ENCODE peak calls at places on chromosomes 1 and 21, in eight cellular contexts. One of them, this sample, is unnamed.

GRCh38 chr1:7491089-7491817 is 279.8 kb upstream of the VAMP3 start:
- DNase-seq in mesothelial cell of epicardium: no peak
- DNase-seq in substantia nigra: no peak
- DNase-seq in NCI-H2029: peak; percentile 87
- DNase-seq in colonic mucosa: peak; percentile 39
- DNase-seq in AG04450: no peak
- DNase-seq in mammary epithelial cell: no peak
- DNase-seq in C1 segment of cervical spinal cord: no peak
- DNase-seq in this sample: no peak

GRCh38 chr1:100463809-100464424 is 74.0 kb upstream of the GPR88 start:
- DNase-seq in mesothelial cell of epicardium: peak; percentile 45
- DNase-seq in substantia nigra: no peak
- DNase-seq in NCI-H2029: peak; percentile 37
- DNase-seq in colonic mucosa: peak; percentile 45
- DNase-seq in AG04450: no peak
- DNase-seq in mammary epithelial cell: peak; percentile 42
- DNase-seq in C1 segment of cervical spinal cord: peak; percentile 29
- DNase-seq in this sample: peak; percentile 42

GRCh38 chr1:11316701-11317100 is 43.7 kb downstream of the UBIAD1 start:
- DNase-seq in mesothelial cell of epicardium: no peak
- DNase-seq in substantia nigra: no peak
- DNase-seq in NCI-H2029: no peak
- DNase-seq in colonic mucosa: no peak
- DNase-seq in AG04450: no peak
- DNase-seq in mammary epithelial cell: peak; percentile 80
- DNase-seq in C1 segment of cervical spinal cord: no peak
- DNase-seq in this sample: peak; percentile 63

GRCh38 chr1:145967288-145967687 is 2.8 kb downstream of the POLR3GL start:
- DNase-seq in mesothelial cell of epicardium: no peak
- DNase-seq in substantia nigra: no peak
- DNase-seq in NCI-H2029: no peak
- DNase-seq in colonic mucosa: no peak
- DNase-seq in AG04450: no peak
- DNase-seq in mammary epithelial cell: no peak
- DNase-seq in C1 segment of cervical spinal cord: no peak
- DNase-seq in this sample: no peak

GRCh38 chr21:38987551-38988210 is 182.0 kb downstream of the ETS2 start:
- DNase-seq in mesothelial cell of epicardium: no peak
- DNase-seq in substantia nigra: no peak
- DNase-seq in NCI-H2029: peak; percentile 63
- DNase-seq in colonic mucosa: no peak
- DNase-seq in AG04450: no peak
- DNase-seq in mammary epithelial cell: no peak
- DNase-seq in C1 segment of cervical spinal cord: no peak
- DNase-seq in this sample: no peak

GRCh38 chr1:220655509-220655908 is 34.7 kb upstream of the C1orf115 start:
- DNase-seq in mesothelial cell of epicardium: no peak
- DNase-seq in substantia nigra: no peak
- DNase-seq in NCI-H2029: no peak
- DNase-seq in colonic mucosa: no peak
- DNase-seq in AG04450: no peak
- DNase-seq in mammary epithelial cell: no peak
- DNase-seq in C1 segment of cervical spinal cord: no peak
- DNase-seq in this sample: no peak

GRCh38 chr21:26115346-26115745 is 55.2 kb downstream of the APP start:
- DNase-seq in mesothelial cell of epicardium: no peak
- DNase-seq in substantia nigra: no peak
- DNase-seq in NCI-H2029: peak; percentile 96
- DNase-seq in colonic mucosa: no peak
- DNase-seq in AG04450: no peak
- DNase-seq in mammary epithelial cell: peak; percentile 69
- DNase-seq in C1 segment of cervical spinal cord: no peak
- DNase-seq in this sample: no peak

GRCh38 chr1:183648042-183648441 is 5.1 kb downstream of the APOBEC4 start:
- DNase-seq in mesothelial cell of epicardium: no peak
- DNase-seq in substantia nigra: no peak
- DNase-seq in NCI-H2029: no peak
- DNase-seq in colonic mucosa: no peak
- DNase-seq in AG04450: no peak
- DNase-seq in mammary epithelial cell: no peak
- DNase-seq in C1 segment of cervical spinal cord: no peak
- DNase-seq in this sample: no peak

GRCh38 chr1:109617291-109617801 is 2.1 kb downstream of the GNAT2 start:
- DNase-seq in mesothelial cell of epicardium: no peak
- DNase-seq in substantia nigra: no peak
- DNase-seq in NCI-H2029: no peak
- DNase-seq in colonic mucosa: no peak
- DNase-seq in AG04450: peak; percentile 81
- DNase-seq in mammary epithelial cell: peak; percentile 90
- DNase-seq in C1 segment of cervical spinal cord: no peak
- DNase-seq in this sample: no peak

GRCh38 chr1:178944729-178945128 is 73.9 kb upstream of the ANGPTL1 start:
- DNase-seq in mesothelial cell of epicardium: no peak
- DNase-seq in substantia nigra: no peak
- DNase-seq in NCI-H2029: no peak
- DNase-seq in colonic mucosa: peak; percentile 6
- DNase-seq in AG04450: no peak
- DNase-seq in mammary epithelial cell: no peak
- DNase-seq in C1 segment of cervical spinal cord: no peak
- DNase-seq in this sample: no peak

GRCh38 chr1:200967693-200968468 is 55.6 kb downstream of the KIF21B start:
- DNase-seq in mesothelial cell of epicardium: no peak
- DNase-seq in substantia nigra: no peak
- DNase-seq in NCI-H2029: no peak
- DNase-seq in colonic mucosa: no peak
- DNase-seq in AG04450: no peak
- DNase-seq in mammary epithelial cell: no peak
- DNase-seq in C1 segment of cervical spinal cord: no peak
- DNase-seq in this sample: no peak

GRCh38 chr1:192573499-192573898 is 2.1 kb upstream of the RGS1 start:
- DNase-seq in mesothelial cell of epicardium: no peak
- DNase-seq in substantia nigra: no peak
- DNase-seq in NCI-H2029: no peak
- DNase-seq in colonic mucosa: no peak
- DNase-seq in AG04450: no peak
- DNase-seq in mammary epithelial cell: no peak
- DNase-seq in C1 segment of cervical spinal cord: no peak
- DNase-seq in this sample: no peak

GRCh38 chr1:101290922-101291561 is 54.2 kb downstream of the S1PR1 start:
- DNase-seq in mesothelial cell of epicardium: no peak
- DNase-seq in substantia nigra: no peak
- DNase-seq in NCI-H2029: no peak
- DNase-seq in colonic mucosa: no peak
- DNase-seq in AG04450: no peak
- DNase-seq in mammary epithelial cell: no peak
- DNase-seq in C1 segment of cervical spinal cord: no peak
- DNase-seq in this sample: no peak

GRCh38 chr21:42056996-42057689 is 14.0 kb upstream of the UMODL1 start:
- DNase-seq in mesothelial cell of epicardium: no peak
- DNase-seq in substantia nigra: no peak
- DNase-seq in NCI-H2029: peak; percentile 97
- DNase-seq in colonic mucosa: peak; percentile 89
- DNase-seq in AG04450: peak; percentile 84
- DNase-seq in mammary epithelial cell: peak; percentile 71
- DNase-seq in C1 segment of cervical spinal cord: no peak
- DNase-seq in this sample: peak; percentile 93

GRCh38 chr1:2597441-2598328 is 11.1 kb downstream of the PRXL2B start:
- DNase-seq in mesothelial cell of epicardium: no peak
- DNase-seq in substantia nigra: no peak
- DNase-seq in NCI-H2029: no peak
- DNase-seq in colonic mucosa: no peak
- DNase-seq in AG04450: no peak
- DNase-seq in mammary epithelial cell: no peak
- DNase-seq in C1 segment of cervical spinal cord: no peak
- DNase-seq in this sample: no peak

GRCh38 chr1:107262472-107263286 is 121.8 kb downstream of the NTNG1 start:
- DNase-seq in mesothelial cell of epicardium: no peak
- DNase-seq in substantia nigra: no peak
- DNase-seq in NCI-H2029: no peak
- DNase-seq in colonic mucosa: no peak
- DNase-seq in AG04450: no peak
- DNase-seq in mammary epithelial cell: peak; percentile 71
- DNase-seq in C1 segment of cervical spinal cord: no peak
- DNase-seq in this sample: no peak

This sample was measured in prostate gland.